ENCODE peak calls at places on chromosome 19, in five cellular contexts. A is fibroblast of lung, R is mammary epithelial cell, E is GM23338, G is OCI-LY7. X is an unnamed sample.
A peak's percentile ranks its signal among the peaks of the same experiment; 100 is the strongest.

GRCh38 chr19:6213696-6214585 is 65.8 kb downstream of the MLLT1 start:
- DNase-seq in E (no peak), G (no peak), A (no peak), R (no peak), X (no peak)

GRCh38 chr19:17329061-17329767 is 5.4 kb downstream of the ANO8 start:
- DNase-seq in A (no peak), E (peak; percentile 68), G (no peak), R (no peak), X (no peak)

GRCh38 chr19:58474997-58475713 is 997 bp upstream of the ZNF446 start:
- DNase-seq in G (no peak), A (no peak), E (no peak), R (no peak), X (no peak)

GRCh38 chr19:55384576-55385235 is 614 bp upstream of the TMEM238 start:
- DNase-seq in E (peak; percentile 40), A (no peak), R (peak; percentile 16), G (peak; percentile 63), X (peak; percentile 29)

GRCh38 chr19:5143471-5144411 is 174.8 kb downstream of the KDM4B start:
- DNase-seq in R (no peak), E (no peak), G (peak; percentile 26), A (no peak), X (no peak)

GRCh38 chr19:53871448-53871847 is 3.8 kb downstream of the MYADM start:
- DNase-seq in E (no peak), G (no peak), R (no peak), A (no peak), X (no peak)

GRCh38 chr19:40954573-40954972 is 36.5 kb upstream of the CYP2B6 start:
- DNase-seq in R (no peak), A (no peak), G (peak; percentile 9), E (peak; percentile 45), X (no peak)

GRCh38 chr19:1904385-1905070 is 671 bp upstream of the ADAT3 start:
- DNase-seq in E (peak; percentile 92), A (no peak), G (peak; percentile 90), R (peak; percentile 34), X (peak; percentile 90)

GRCh38 chr19:12772323-12772722 is 3.0 kb downstream of the HOOK2 start:
- DNase-seq in G (no peak), A (no peak), R (no peak), E (no peak), X (no peak)

GRCh38 chr19:33212773-33213172 is 12.9 kb downstream of the SLC7A10 start:
- DNase-seq in E (no peak), A (no peak), G (no peak), R (no peak), X (no peak)

GRCh38 chr19:33217881-33218280 is 7.8 kb downstream of the SLC7A10 start:
- DNase-seq in A (no peak), E (no peak), R (no peak), G (no peak), X (no peak)

GRCh38 chr19:33216198-33216830 is 9.3 kb downstream of the SLC7A10 start:
- DNase-seq in R (no peak), E (peak; percentile 60), G (peak; percentile 8), A (no peak), X (no peak)

GRCh38 chr19:33214621-33215020 is 11.0 kb downstream of the SLC7A10 start:
- DNase-seq in A (peak; percentile 26), E (peak; percentile 80), R (peak; percentile 14), G (no peak), X (no peak)

DNA sequence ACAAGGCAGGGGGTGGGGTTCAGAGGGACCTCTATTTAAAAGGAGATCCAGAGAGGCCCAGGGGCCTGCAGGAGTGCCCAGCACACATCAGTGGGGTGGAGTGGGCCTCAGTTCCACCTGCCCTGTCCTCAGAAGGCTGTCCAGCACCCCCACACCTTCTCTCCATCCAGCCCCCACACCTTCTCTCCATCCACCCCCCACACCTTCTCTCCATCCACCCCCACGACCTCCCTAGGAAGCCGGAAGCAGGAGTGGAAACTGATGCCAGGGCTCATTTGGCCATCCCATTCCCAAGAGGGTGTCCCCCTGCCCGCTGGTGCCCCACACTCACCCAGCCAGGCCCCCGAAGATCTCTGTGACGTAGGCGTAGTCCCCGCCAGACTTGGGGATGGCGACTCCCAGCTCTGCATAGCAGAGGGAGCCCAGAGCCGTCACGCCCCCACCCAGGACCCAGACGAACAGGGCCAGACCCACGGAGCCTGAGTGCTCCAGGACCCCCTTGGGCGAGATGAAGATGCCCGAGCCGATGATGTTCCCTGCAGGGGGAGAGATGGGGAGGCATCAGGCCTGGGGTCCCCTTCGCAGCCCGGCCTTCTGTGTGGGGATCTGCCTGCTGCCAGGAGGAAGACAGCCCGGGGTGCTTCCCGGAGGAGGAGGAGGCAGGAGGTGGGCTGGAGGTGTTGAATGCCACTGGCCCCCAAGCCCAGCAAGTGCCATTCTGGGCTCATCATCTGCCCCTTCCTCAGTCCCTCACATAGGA is 10.0 kb downstream of the SLC7A10 start:
- DNase-seq in E (no peak), R (no peak), G (no peak), A (no peak), X (no peak)
- H3K4me2 ChIP-seq in E (no peak overlapping the region), R (no peak overlapping the region), G (no peak overlapping the region), A (no peak overlapping the region), X (no peak overlapping the region)

DNA sequence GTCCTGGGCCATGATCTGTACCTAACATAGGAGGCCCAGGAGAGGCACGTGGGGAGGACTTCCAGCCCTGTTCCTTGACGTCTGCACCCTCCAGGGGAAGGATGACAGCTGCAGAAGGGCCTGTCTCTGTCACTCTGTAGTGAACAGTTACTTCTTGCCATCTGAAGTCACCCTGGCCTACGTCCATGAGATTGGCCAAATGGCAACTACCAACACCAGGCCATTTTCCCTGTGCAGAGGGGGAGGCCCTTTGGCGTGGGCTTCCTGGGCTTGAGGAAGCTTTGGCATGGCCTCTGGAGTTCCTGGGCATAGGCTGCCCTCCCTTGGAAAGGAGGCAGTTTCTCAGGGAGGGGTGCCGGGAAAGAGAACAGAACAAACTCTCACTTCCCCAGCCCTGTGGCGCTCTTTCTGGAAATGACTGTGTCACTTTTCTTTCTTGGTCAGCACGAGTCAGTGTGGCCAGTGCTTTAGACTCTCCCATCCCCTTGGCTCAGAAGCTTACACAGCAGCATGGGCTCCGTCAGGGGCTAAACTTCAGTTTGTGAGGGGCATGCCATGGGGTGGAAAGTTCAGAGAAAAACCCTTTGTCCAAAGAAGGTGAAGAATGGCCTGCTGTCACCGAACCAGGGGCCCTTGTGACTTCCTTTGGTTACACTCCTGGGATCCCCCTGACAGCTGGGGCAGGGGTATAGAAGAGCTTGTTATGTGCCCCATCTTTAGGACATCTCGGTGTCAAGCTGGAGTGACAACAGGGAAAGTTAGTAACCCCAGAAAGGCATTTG is 5.3 kb downstream of the CARM1 start:
- DNase-seq in R (no peak), A (no peak), E (no peak), G (no peak), X (no peak)
- H3K4me2 ChIP-seq in R (no peak overlapping the region), A (no peak overlapping the region), E (no peak overlapping the region), G (peak overlapping the region; percentile 17), X (no peak overlapping the region)

DNA sequence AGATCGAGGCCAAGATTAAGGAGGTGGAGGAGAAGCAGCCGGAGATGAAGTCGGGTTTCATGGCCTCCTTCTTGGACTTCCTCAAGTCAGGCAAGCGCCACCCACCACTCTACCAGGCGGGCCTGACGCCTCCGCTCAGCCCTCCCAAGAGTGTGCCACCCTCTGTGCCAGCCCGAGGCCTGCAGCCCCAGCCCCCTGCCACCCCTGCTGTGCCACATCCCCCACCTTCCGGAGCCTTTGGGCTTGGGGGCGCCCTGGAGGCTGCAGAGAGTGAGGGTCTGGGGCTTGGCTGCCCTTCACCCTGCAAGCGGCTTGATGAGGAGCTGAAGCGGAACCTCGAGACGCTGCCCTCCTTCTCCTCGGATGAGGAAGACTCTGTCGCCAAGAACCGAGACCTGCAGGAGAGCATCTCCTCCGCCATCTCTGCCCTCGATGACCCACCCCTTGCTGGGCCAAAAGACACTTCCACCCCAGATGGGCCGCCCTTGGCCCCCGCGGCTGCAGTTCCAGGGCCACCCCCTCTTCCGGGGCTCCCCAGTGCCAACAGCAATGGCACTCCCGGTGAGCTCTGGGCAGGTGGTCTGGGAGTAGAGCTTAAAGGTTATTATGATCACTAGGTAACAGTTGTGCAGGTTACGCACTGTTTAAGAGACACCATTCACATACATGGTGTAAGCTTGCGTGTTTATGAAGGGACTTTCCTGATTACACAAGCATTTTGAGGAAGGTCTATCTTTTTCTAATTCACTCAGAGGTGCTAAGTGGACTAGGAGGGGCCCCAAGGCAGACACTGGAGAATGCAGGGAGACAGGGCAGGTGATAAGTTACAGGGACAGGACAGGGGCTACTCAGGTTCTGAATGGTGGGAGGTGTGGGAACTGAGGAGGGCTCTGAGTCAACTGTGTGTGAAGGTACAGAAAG is 8.7 kb downstream of the PRR12 start:
- DNase-seq in R (no peak), E (no peak), A (no peak), G (no peak), X (no peak)
- H3K4me2 ChIP-seq in R (no peak overlapping the region), E (no peak overlapping the region), A (no peak overlapping the region), G (no peak overlapping the region), X (no peak overlapping the region)

DNA sequence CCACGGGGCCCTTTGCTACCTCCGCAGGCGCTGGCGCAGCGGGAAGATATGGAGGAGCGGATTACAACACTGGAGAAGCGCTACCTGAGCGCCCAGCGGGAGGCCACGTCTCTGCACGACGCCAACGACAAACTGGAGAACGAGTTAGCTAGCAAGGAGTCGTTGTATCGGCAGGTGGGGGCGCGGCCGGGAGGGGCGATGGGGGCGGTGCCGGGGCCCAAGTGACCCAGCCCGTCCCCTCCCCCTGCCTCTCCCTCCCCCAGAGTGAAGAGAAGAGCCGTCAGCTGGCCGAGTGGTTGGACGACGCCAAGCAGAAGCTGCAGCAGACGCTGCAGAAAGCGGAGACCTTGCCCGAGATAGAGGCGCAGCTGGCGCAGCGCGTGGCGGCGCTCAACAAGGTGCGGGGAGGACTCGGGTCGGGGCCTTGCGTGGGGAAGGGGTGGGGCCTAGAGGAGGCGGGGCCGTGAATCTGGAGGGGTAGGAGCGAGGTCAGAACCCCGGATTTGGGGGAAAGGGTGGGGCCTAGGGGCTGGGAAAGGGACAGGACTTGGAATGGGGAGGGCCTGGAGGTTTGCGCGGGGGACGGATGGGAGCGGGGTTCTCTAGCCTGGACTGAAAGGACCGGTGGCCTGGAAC is 13.7 kb downstream of the PPFIA3 start:
- DNase-seq in A (no peak), G (no peak), R (no peak), E (peak; percentile 84), X (peak; percentile 11)
- H3K4me2 ChIP-seq in A (no peak overlapping the region), G (no peak overlapping the region), R (peak overlapping the region; percentile 29), E (peak overlapping the region; percentile 77), X (no peak overlapping the region)

DNA sequence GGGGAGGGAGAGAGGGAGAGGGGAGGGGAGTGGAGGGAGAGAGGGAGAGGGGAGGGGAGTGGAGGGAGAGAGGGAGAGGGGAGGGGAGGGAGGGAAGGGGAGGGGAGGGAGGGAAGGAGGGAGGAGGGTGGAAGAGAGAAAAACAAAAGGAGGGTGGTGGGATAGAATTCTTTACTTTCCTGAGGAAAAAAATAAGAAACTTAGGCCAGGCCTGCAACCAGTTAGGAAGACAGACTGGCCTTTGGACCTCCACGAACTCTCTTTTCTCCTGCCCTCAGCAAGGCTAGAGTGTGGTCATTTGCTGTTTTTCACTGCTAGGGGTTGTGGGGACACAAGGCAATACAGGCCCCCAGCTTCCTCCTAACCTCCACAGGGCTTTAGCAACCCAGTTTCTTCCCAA is 4.2 kb downstream of the CCDC8 start:
- DNase-seq in E (no peak), A (no peak), R (no peak), G (no peak), X (no peak)
- H3K4me2 ChIP-seq in E (no peak overlapping the region), A (no peak overlapping the region), R (peak overlapping the region; percentile 23), G (no peak overlapping the region), X (no peak overlapping the region)

X was measured in PC-9.